ENCODE peak calls at places on chromosome 6, in ten cellular contexts. H is stimulated activated CD8-positive, alpha-beta memory T cell treated with anti-CD3 and anti-CD28 coated beads, Interleukin-12 subunit alpha, Interleukin-12 subunit beta, amount 100 ng/mL, for 1 hour; V is left ventricle myocardium superior; W is HFF-Myc; N is HS-27A; P is posterior cingulate gyrus; J is left ventricle myocardium inferior; T is stimulated activated CD4-positive, alpha-beta T cell treated with anti-CD3 and anti-CD28 coated beads, Interleukin-12 subunit alpha, Interleukin-12 subunit beta, amount 100 ng/mL, for 48 hours; I is frontal cortex; Y is EL. M is an unnamed sample.

GRCh38 chr6:16301511-16301910 is 63.1 kb downstream of the GMPR start:
- DNase-seq in H (no peak), V (no peak), W (no peak), N (no peak), P (peak; percentile 86), J (no peak), T (no peak), I (no peak), Y (no peak), M (no peak)

GRCh38 chr6:109178921-109179320 is 83.6 kb downstream of the CEP57L1 start:
- DNase-seq in H (no peak), V (no peak), W (no peak), N (no peak), P (no peak), J (no peak), T (no peak), I (no peak), Y (no peak), M (no peak)

GRCh38 chr6:163490826-163491577 is 76.5 kb downstream of the QKI start:
- DNase-seq in H (no peak), V (peak; percentile 67), W (no peak), N (no peak), P (peak; percentile 83), J (peak; percentile 70), T (no peak), I (no peak), Y (no peak), M (no peak)

GRCh38 chr6:112877134-112878100 is 530.3 kb downstream of the RFPL4B start:
- DNase-seq in H (no peak), V (no peak), W (peak; percentile 67), N (peak; percentile 87), P (no peak), J (no peak), T (no peak), I (no peak), Y (peak; percentile 94), M (no peak)

GRCh38 chr6:167345348-167345747 is 20.5 kb downstream of the TTLL2 start:
- DNase-seq in H (no peak), V (no peak), W (no peak), N (no peak), P (no peak), J (no peak), T (no peak), I (no peak), Y (no peak), M (no peak)

GRCh38 chr6:118993803-118994231 is 58.9 kb upstream of the MCM9 start:
- DNase-seq in H (no peak), V (no peak), W (no peak), N (no peak), P (no peak), J (no peak), T (no peak), I (no peak), Y (no peak), M (no peak)

GRCh38 chr6:36793913-36794703 is 45.1 kb downstream of the CPNE5 start:
- DNase-seq in H (no peak), V (no peak), W (no peak), N (no peak), P (peak; percentile 91), J (no peak), T (no peak), I (no peak), Y (no peak), M (no peak)

GRCh38 chr6:47310131-47310480 is 401 bp upstream of the TNFRSF21 start:
- DNase-seq in H (no peak), V (no peak), W (no peak), N (no peak), P (no peak), J (no peak), T (no peak), I (no peak), Y (no peak), M (no peak)

M was measured in SK-N-DZ.